ENCODE peak calls at places on chromosomes 12 and 14, in seven cellular contexts. L is tibial artery, K is upper lobe of right lung, M is mesothelial cell of epicardium, E is transverse colon, I is cardiac fibroblast, N is heart left ventricle. U is an unnamed sample.

GRCh38 chr14:103863245-103863644 is 15.9 kb upstream of the PPP1R13B start:
- DNase-seq in L (no peak), K (no peak), M (no peak), E (no peak), I (no peak), N (no peak), U (no peak)

GRCh38 chr14:97077253-97077653 is 280.1 kb downstream of the VRK1 start:
- DNase-seq in L (peak; percentile 77), K (no peak), M (no peak), E (peak; percentile 37), I (peak; percentile 2), N (peak; percentile 48), U (no peak)

GRCh38 chr14:98766818-98767217 is 505.2 kb downstream of the BCL11B start:
- DNase-seq in L (no peak), K (no peak), M (no peak), E (no peak), I (no peak), N (no peak), U (no peak)

GRCh38 chr12:124709722-124710656 is 142.6 kb upstream of the NCOR2 start:
- DNase-seq in L (no peak), K (no peak), M (no peak), E (no peak), I (peak; percentile 52), N (no peak), U (no peak)

GRCh38 chr12:109020750-109021380 is at the start of gene SVOP:
- DNase-seq in L (peak; percentile 74), K (peak; percentile 89), M (peak; percentile 80), E (peak; percentile 70), I (peak; percentile 78), N (peak; percentile 90), U (peak; percentile 39)

GRCh38 chr12:3225154-3225795 is 148.1 kb downstream of the TSPAN9 start:
- DNase-seq in L (no peak), K (no peak), M (no peak), E (no peak), I (peak; percentile 89), N (peak; percentile 46), U (no peak)

GRCh38 chr12:55060470-55060869 is 40.7 kb downstream of the NEUROD4 start:
- DNase-seq in L (no peak), K (no peak), M (no peak), E (no peak), I (no peak), N (no peak), U (no peak)

GRCh38 chr12:464484-465267 is 4.9 kb downstream of the B4GALNT3 start:
- DNase-seq in L (no peak), K (no peak), M (no peak), E (no peak), I (no peak), N (peak; percentile 55), U (no peak)

GRCh38 chr14:61556455-61556854 is 138.9 kb upstream of the HIF1A start:
- DNase-seq in L (no peak), K (no peak), M (no peak), E (no peak), I (no peak), N (no peak), U (no peak)

GRCh38 chr12:94326727-94327126 is 132.9 kb downstream of the CEP83 start:
- DNase-seq in L (no peak), K (no peak), M (no peak), E (no peak), I (peak; percentile 91), N (no peak), U (no peak)

GRCh38 chr14:71693373-71693772 is 238.9 kb upstream of the RGS6 start:
- DNase-seq in L (no peak), K (no peak), M (no peak), E (no peak), I (peak; percentile 91), N (no peak), U (no peak)

GRCh38 chr14:54603362-54603761 is 36.4 kb downstream of the SAMD4A start:
- DNase-seq in L (no peak), K (no peak), M (no peak), E (no peak), I (peak; percentile 87), N (no peak), U (no peak)

GRCh38 chr14:32998433-32998832 is 59.8 kb downstream of the NPAS3 start:
- DNase-seq in L (no peak), K (no peak), M (no peak), E (no peak), I (peak; percentile 57), N (no peak), U (no peak)

GRCh38 chr12:69405466-69405865 is 45.9 kb downstream of the YEATS4 start:
- DNase-seq in L (peak; percentile 68), K (no peak), M (no peak), E (no peak), I (peak; percentile 98), N (peak; percentile 50), U (peak; percentile 37)

GRCh38 chr12:102675672-102676071 is 195.3 kb upstream of the IGF1 start:
- DNase-seq in L (no peak), K (no peak), M (no peak), E (no peak), I (no peak), N (no peak), U (no peak)

GRCh38 chr12:44873898-44874297 is 2.2 kb downstream of the NELL2 start:
- DNase-seq in L (no peak), K (no peak), M (no peak), E (no peak), I (peak; percentile 18), N (no peak), U (no peak)

GRCh38 chr12:11771895-11772502 is 122.5 kb downstream of the ETV6 start:
- DNase-seq in L (no peak), K (no peak), M (no peak), E (no peak), I (peak; percentile 45), N (no peak), U (no peak)

GRCh38 chr14:20904393-20905029 is 13.3 kb downstream of the RNASE3 start:
- DNase-seq in L (no peak), K (no peak), M (no peak), E (no peak), I (no peak), N (no peak), U (no peak)

GRCh38 chr14:36069535-36069900 is 107.0 kb downstream of the PTCSC3 start:
- DNase-seq in L (no peak), K (no peak), M (no peak), E (no peak), I (peak; percentile 27), N (no peak), U (no peak)

GRCh38 chr12:29578731-29579130 is 81.2 kb upstream of the OVCH1 start:
- DNase-seq in L (no peak), K (no peak), M (no peak), E (no peak), I (peak; percentile 16), N (no peak), U (no peak)

GRCh38 chr14:77882631-77883030 is 82.7 kb downstream of the ADCK1 start:
- DNase-seq in L (no peak), K (no peak), M (no peak), E (no peak), I (peak; percentile 57), N (peak; percentile 41), U (no peak)

GRCh38 chr12:57603758-57604453 is 718 bp upstream of the DTX3 start:
- DNase-seq in L (peak; percentile 93), K (no peak), M (no peak), E (peak; percentile 41), I (peak; percentile 35), N (peak; percentile 75), U (no peak)

GRCh38 chr14:59464651-59465569 is at the start of gene GPR135:
- DNase-seq in L (peak; percentile 87), K (peak; percentile 83), M (peak; percentile 57), E (peak; percentile 72), I (peak; percentile 45), N (peak; percentile 73), U (peak; percentile 37)

GRCh38 chr12:113203852-113204760 is 17.2 kb upstream of the TPCN1 start:
- DNase-seq in L (no peak), K (no peak), M (no peak), E (no peak), I (peak; percentile 51), N (no peak), U (no peak)

GRCh38 chr14:100363053-100363452 is 39.9 kb downstream of the SLC25A47 start:
- DNase-seq in L (no peak), K (no peak), M (no peak), E (no peak), I (no peak), N (no peak), U (no peak)

DNA sequence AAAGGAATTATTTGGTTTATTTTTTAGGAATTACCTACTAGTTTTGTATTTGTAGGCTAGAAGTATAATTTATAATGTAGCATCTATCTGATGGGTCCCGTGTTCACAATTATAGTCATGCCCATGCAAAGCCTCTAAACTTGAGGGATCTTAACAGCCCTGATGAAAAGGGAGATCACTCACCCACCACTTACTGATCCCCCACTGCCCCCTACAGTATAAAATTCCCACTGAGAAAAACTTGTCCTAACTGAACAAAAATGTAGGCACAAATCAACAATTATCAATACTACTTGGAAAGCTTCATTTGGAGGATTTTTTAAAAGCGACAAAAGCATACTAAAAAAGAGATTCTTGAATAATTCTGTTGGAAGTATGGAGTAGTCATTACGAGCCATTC is 21.0 kb downstream of the WIF1 start:
- DNase-seq in L (no peak), K (no peak), M (no peak), E (no peak), I (peak; percentile 16), N (no peak), U (no peak)
- TF ChIP-seq CTCF in L (no peak), K (peak; percentile 22), M (peak; percentile 35), E (no peak), I (peak; percentile 20), N (no peak), U (no peak)

DNA sequence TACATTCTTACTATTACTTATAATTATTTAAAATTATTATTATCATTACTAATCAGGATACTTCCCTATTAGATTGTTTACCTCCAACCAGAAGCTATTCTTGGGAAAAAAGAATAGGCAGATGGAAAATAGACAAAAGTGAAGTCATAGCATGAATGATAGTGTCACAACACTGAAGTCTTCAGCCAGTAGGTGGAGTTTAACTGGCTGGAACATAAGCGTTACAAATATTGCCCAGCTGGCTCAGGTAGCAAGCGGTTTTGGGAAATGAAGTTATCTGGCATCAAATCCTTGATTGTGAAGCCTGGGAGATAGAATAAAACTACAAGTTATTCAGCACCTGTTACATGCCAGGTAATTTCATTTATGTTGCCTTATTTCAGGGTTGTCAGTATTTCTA is 762.9 kb downstream of the C12orf50 start:
- DNase-seq in L (no peak), K (no peak), M (no peak), E (no peak), I (no peak), N (no peak), U (no peak)
- TF ChIP-seq CTCF in L (no peak), K (no peak), M (no peak), E (no peak), I (no peak), N (no peak), U (no peak)

GRCh38 chr14:29926701-29927595 is 699 bp downstream of the PRKD1 start:
- DNase-seq in L (peak; percentile 73), K (peak; percentile 84), M (peak; percentile 27), E (peak; percentile 45), I (peak; percentile 49), N (peak; percentile 59), U (no peak)
- TF ChIP-seq CTCF in L (no peak), K (peak; percentile 33), M (no peak), E (no peak), I (no peak), N (no peak), U (no peak)

GRCh38 chr12:7642876-7643309 is 22.8 kb downstream of the APOBEC1 start:
- DNase-seq in L (no peak), K (no peak), M (no peak), E (no peak), I (peak; percentile 49), N (no peak), U (no peak)
- TF ChIP-seq CTCF in L (no peak), K (peak; percentile 37), M (peak; percentile 46), E (peak; percentile 46), I (peak; percentile 46), N (peak; percentile 29), U (no peak)

U was measured in omental fat pad.